ENCODE peak calls at places on chromosomes 12 and 14, in four cellular contexts. I is stomach, Y is HepG2, C is colonic mucosa. B is an unnamed sample. For H3K4me1, the result is how much of the 10 kb centered on the place peaks cover.

GRCh38 chr14:104732355-104732804 is 8.4 kb downstream of the ADSS1 start:
- DNase-seq in I (peak), Y (no peak), C (peak), B (no peak)

GRCh38 chr12:122406701-122407154 is 15.7 kb downstream of the CLIP1 start:
- DNase-seq in I (no peak), Y (peak), C (no peak), B (no peak)

GRCh38 chr14:54774824-54775223 is 127.8 kb downstream of the GCH1 start:
- DNase-seq in I (no peak), Y (no peak), C (no peak), B (no peak)

GRCh38 chr12:32765906-32766305 is 10.2 kb upstream of the YARS2 start:
- DNase-seq in I (no peak), Y (no peak), C (no peak), B (no peak)

GRCh38 chr12:66241061-66242043 is 52.3 kb downstream of the IRAK3 start:
- DNase-seq in I (no peak), Y (no peak), C (no peak), B (no peak)

GRCh38 chr14:103127861-103128598 is 4.8 kb downstream of the TNFAIP2 start:
- DNase-seq in I (no peak), Y (no peak), C (peak), B (peak)

GRCh38 chr12:89179983-89180382 is 172.3 kb downstream of the DUSP6 start:
- DNase-seq in I (no peak), Y (no peak), C (peak), B (peak)

GRCh38 chr14:34138175-34138574 is 187.3 kb upstream of the EGLN3 start:
- DNase-seq in I (no peak), Y (no peak), C (no peak), B (no peak)

GRCh38 chr12:73598626-73599025 is 939.0 kb upstream of the ATXN7L3B start:
- DNase-seq in I (no peak), Y (no peak), C (no peak), B (no peak)

GRCh38 chr12:54355104-54355815 is 9.0 kb downstream of the GPR84 start:
- DNase-seq in I (no peak), Y (no peak), C (no peak), B (no peak)

GRCh38 chr12:54129028-54129903 is 59.5 kb downstream of the SMUG1 start:
- DNase-seq in I (no peak), Y (no peak), C (no peak), B (no peak)

GRCh38 chr12:29807125-29807524 is 23.4 kb upstream of the TMTC1 start:
- DNase-seq in I (no peak), Y (peak), C (no peak), B (no peak)

GRCh38 chr12:92065018-92065499 is 80.6 kb downstream of the BTG1 start:
- DNase-seq in I (peak), Y (peak), C (peak), B (no peak)

GRCh38 chr12:130952545-130952954 is 1.2 kb upstream of the ADGRD1 start:
- DNase-seq in I (no peak), Y (no peak), C (no peak), B (no peak)

GRCh38 chr12:2691340-2692111 is 103.2 kb upstream of the FKBP4 start:
- DNase-seq in I (no peak), Y (no peak), C (peak), B (peak)

GRCh38 chr12:92140919-92141536 is 4.6 kb downstream of the BTG1 start:
- DNase-seq in I (no peak), Y (no peak), C (no peak), B (no peak)

GRCh38 chr12:16607895-16608294 is 1.9 kb upstream of the LMO3 start:
- DNase-seq in I (no peak), Y (no peak), C (no peak), B (no peak)

GRCh38 chr14:70052990-70053389 is 135.8 kb downstream of the SLC8A3 start:
- DNase-seq in I (no peak), Y (peak), C (peak), B (no peak)

GRCh38 chr12:8950287-8950574 is 786 bp upstream of the M6PR start:
- DNase-seq in I (no peak), Y (no peak), C (no peak), B (no peak)

GRCh38 chr14:91228112-91229004 is 16.1 kb downstream of the GPR68 start:
- DNase-seq in I (no peak), Y (no peak), C (no peak), B (no peak)

GRCh38 chr12:103677905-103678304 is 90.8 kb downstream of the STAB2 start:
- DNase-seq in I (no peak), Y (no peak), C (peak), B (no peak)

GRCh38 chr12:79023784-79024183 is 159.2 kb downstream of the SYT1 start:
- DNase-seq in I (no peak), Y (no peak), C (no peak), B (no peak)

GRCh38 chr14:93943052-93943451 is 15.9 kb downstream of the FAM181A start:
- DNase-seq in I (no peak), Y (no peak), C (no peak), B (no peak)

GRCh38 chr14:95527392-95528002 is 7.4 kb upstream of the GLRX5 start:
- DNase-seq in I (peak), Y (peak), C (peak), B (no peak)

GRCh38 chr14:35341454-35342159 is 49.4 kb downstream of the PSMA6 start:
- DNase-seq in I (peak), Y (peak), C (peak), B (peak)

GRCh38 chr14:65709576-65709975 is 297.0 kb downstream of the FUT8 start:
- DNase-seq in I (peak), Y (no peak), C (no peak), B (no peak)

GRCh38 chr14:95045836-95046430 is 111.4 kb downstream of the DICER1 start:
- DNase-seq in I (peak), Y (no peak), C (no peak), B (no peak)

GRCh38 chr14:76771432-76771980 is 10.2 kb downstream of the VASH1 start:
- DNase-seq in I (no peak), Y (no peak), C (peak), B (no peak)

GRCh38 chr14:76773956-76774355 is 12.7 kb downstream of the VASH1 start:
- DNase-seq in I (no peak), Y (no peak), C (peak), B (no peak)

GRCh38 chr14:76774471-76775158 is 13.3 kb downstream of the VASH1 start:
- DNase-seq in I (no peak), Y (no peak), C (no peak), B (no peak)

GRCh38 chr14:76772300-76773187 is 11.3 kb downstream of the VASH1 start:
- DNase-seq in I (no peak), Y (no peak), C (peak), B (no peak)

GRCh38 chr14:76773188-76773885 is 12.1 kb downstream of the VASH1 start:
- DNase-seq in I (no peak), Y (peak), C (peak), B (peak)
- TF ChIP-seq CTCF in I (no peak), Y (no peak), C (no peak), B (no peak)

GRCh38 chr12:110466791-110467190 is 1.3 kb downstream of the GPN3 start:
- DNase-seq in I (no peak), Y (no peak), C (no peak), B (no peak)
- H3K4me3 ChIP-seq in I (peak), Y (peak), C (no peak), B (no peak)

GRCh38 chr14:68779761-68780323 is 13.0 kb downstream of the ZFP36L1 start:
- DNase-seq in I (peak), Y (peak), C (peak), B (no peak)

GRCh38 chr14:68781161-68782021 is 11.5 kb downstream of the ZFP36L1 start:
- DNase-seq in I (peak), Y (no peak), C (peak), B (peak)

GRCh38 chr14:68782091-68782981 is 10.5 kb downstream of the ZFP36L1 start:
- DNase-seq in I (peak), Y (no peak), C (no peak), B (peak)

GRCh38 chr14:68777644-68778043 is 15.2 kb downstream of the ZFP36L1 start:
- DNase-seq in I (peak), Y (no peak), C (no peak), B (no peak)

GRCh38 chr14:68780358-68781160 is 12.3 kb downstream of the ZFP36L1 start:
- DNase-seq in I (peak), Y (no peak), C (peak), B (peak)
- H3K4me1 ChIP-seq in I (half or more), Y (half or more), C (under half), B (half or more)

GRCh38 chr12:12611512-12612306 is at the start of gene CREBL2:
- DNase-seq in I (peak), Y (peak), C (peak), B (peak)
- TF ChIP-seq CTCF in I (no peak), Y (peak), C (no peak), B (no peak)